ENCODE peak calls at places on chromosomes 12 and 14, in seven cellular contexts. One of them, this sample, is unnamed. For H3K27me3, the result is how much of the 10 kb centered on the place peaks cover.

GRCh38 chr14:91744068-91744480 is 12.2 kb upstream of the CATSPERB start:
- DNase-seq in CD8-positive, alpha-beta memory T cell: no peak
- DNase-seq in colonic mucosa: peak
- DNase-seq in aorta: no peak
- DNase-seq in cardiac muscle cell: no peak
- DNase-seq in heart right ventricle: no peak
- DNase-seq in CD8-positive, alpha-beta T cell: no peak
- DNase-seq in this sample: no peak

GRCh38 chr12:68844318-68844745 is 36.4 kb downstream of the MDM2 start:
- DNase-seq in colonic mucosa: no peak
- DNase-seq in CD8-positive, alpha-beta T cell: no peak
- DNase-seq in heart right ventricle: no peak
- DNase-seq in cardiac muscle cell: no peak
- DNase-seq in CD8-positive, alpha-beta memory T cell: no peak
- DNase-seq in aorta: no peak
- DNase-seq in this sample: no peak

GRCh38 chr14:104137297-104138097 is 890 bp upstream of the KIF26A start:
- DNase-seq in colonic mucosa: peak
- DNase-seq in heart right ventricle: peak
- DNase-seq in cardiac muscle cell: peak
- DNase-seq in aorta: peak
- DNase-seq in CD8-positive, alpha-beta T cell: peak
- DNase-seq in CD8-positive, alpha-beta memory T cell: peak
- DNase-seq in this sample: peak

GRCh38 chr12:124240493-124240892 is 54.4 kb upstream of the RFLNA start:
- DNase-seq in aorta: no peak
- DNase-seq in heart right ventricle: no peak
- DNase-seq in CD8-positive, alpha-beta memory T cell: no peak
- DNase-seq in cardiac muscle cell: peak
- DNase-seq in colonic mucosa: peak
- DNase-seq in CD8-positive, alpha-beta T cell: no peak
- DNase-seq in this sample: no peak

GRCh38 chr14:77947372-77947771 is 147.5 kb downstream of the ADCK1 start:
- DNase-seq in CD8-positive, alpha-beta memory T cell: no peak
- DNase-seq in aorta: no peak
- DNase-seq in cardiac muscle cell: no peak
- DNase-seq in CD8-positive, alpha-beta T cell: no peak
- DNase-seq in colonic mucosa: no peak
- DNase-seq in heart right ventricle: no peak
- DNase-seq in this sample: no peak

GRCh38 chr12:5439333-5439732 is 7.4 kb downstream of the NTF3 start:
- DNase-seq in aorta: no peak
- DNase-seq in CD8-positive, alpha-beta T cell: no peak
- DNase-seq in heart right ventricle: no peak
- DNase-seq in cardiac muscle cell: no peak
- DNase-seq in CD8-positive, alpha-beta memory T cell: no peak
- DNase-seq in colonic mucosa: no peak
- DNase-seq in this sample: no peak

GRCh38 chr14:51228890-51229289 is 11.2 kb upstream of the TMX1 start:
- DNase-seq in heart right ventricle: no peak
- DNase-seq in CD8-positive, alpha-beta memory T cell: no peak
- DNase-seq in aorta: no peak
- DNase-seq in cardiac muscle cell: no peak
- DNase-seq in CD8-positive, alpha-beta T cell: no peak
- DNase-seq in colonic mucosa: no peak
- DNase-seq in this sample: no peak

GRCh38 chr12:45601888-45602287 is 127.6 kb upstream of the ARID2 start:
- DNase-seq in heart right ventricle: no peak
- DNase-seq in aorta: no peak
- DNase-seq in CD8-positive, alpha-beta T cell: no peak
- DNase-seq in colonic mucosa: no peak
- DNase-seq in CD8-positive, alpha-beta memory T cell: no peak
- DNase-seq in cardiac muscle cell: no peak
- DNase-seq in this sample: no peak

GRCh38 chr12:104935892-104936291 is 22.2 kb downstream of the SLC41A2 start:
- DNase-seq in aorta: no peak
- DNase-seq in heart right ventricle: no peak
- DNase-seq in cardiac muscle cell: no peak
- DNase-seq in CD8-positive, alpha-beta T cell: no peak
- DNase-seq in CD8-positive, alpha-beta memory T cell: no peak
- DNase-seq in colonic mucosa: no peak
- DNase-seq in this sample: no peak
- H3K27ac ChIP-seq in aorta: no peak
- H3K27ac ChIP-seq in heart right ventricle: no peak
- H3K27ac ChIP-seq in cardiac muscle cell: no peak
- H3K27ac ChIP-seq in CD8-positive, alpha-beta T cell: no peak
- H3K27ac ChIP-seq in CD8-positive, alpha-beta memory T cell: no peak
- H3K27ac ChIP-seq in colonic mucosa: no peak
- H3K27ac ChIP-seq in this sample: no peak

GRCh38 chr12:13537623-13538022 is 341.1 kb downstream of the EMP1 start:
- DNase-seq in cardiac muscle cell: no peak
- DNase-seq in CD8-positive, alpha-beta T cell: no peak
- DNase-seq in aorta: no peak
- DNase-seq in colonic mucosa: no peak
- DNase-seq in heart right ventricle: no peak
- DNase-seq in CD8-positive, alpha-beta memory T cell: no peak
- DNase-seq in this sample: no peak

GRCh38 chr12:13534645-13535398 is 338.3 kb downstream of the EMP1 start:
- DNase-seq in CD8-positive, alpha-beta T cell: peak
- DNase-seq in aorta: peak
- DNase-seq in cardiac muscle cell: peak
- DNase-seq in CD8-positive, alpha-beta memory T cell: peak
- DNase-seq in heart right ventricle: peak
- DNase-seq in colonic mucosa: peak
- DNase-seq in this sample: no peak

GRCh38 chr12:13538136-13538535 is 341.6 kb downstream of the EMP1 start:
- DNase-seq in aorta: no peak
- DNase-seq in CD8-positive, alpha-beta memory T cell: no peak
- DNase-seq in colonic mucosa: peak
- DNase-seq in cardiac muscle cell: no peak
- DNase-seq in CD8-positive, alpha-beta T cell: no peak
- DNase-seq in heart right ventricle: no peak
- DNase-seq in this sample: no peak

GRCh38 chr12:13536219-13536910 is 339.8 kb downstream of the EMP1 start:
- DNase-seq in colonic mucosa: no peak
- DNase-seq in cardiac muscle cell: no peak
- DNase-seq in heart right ventricle: no peak
- DNase-seq in CD8-positive, alpha-beta memory T cell: no peak
- DNase-seq in CD8-positive, alpha-beta T cell: no peak
- DNase-seq in aorta: no peak
- DNase-seq in this sample: no peak

DNA sequence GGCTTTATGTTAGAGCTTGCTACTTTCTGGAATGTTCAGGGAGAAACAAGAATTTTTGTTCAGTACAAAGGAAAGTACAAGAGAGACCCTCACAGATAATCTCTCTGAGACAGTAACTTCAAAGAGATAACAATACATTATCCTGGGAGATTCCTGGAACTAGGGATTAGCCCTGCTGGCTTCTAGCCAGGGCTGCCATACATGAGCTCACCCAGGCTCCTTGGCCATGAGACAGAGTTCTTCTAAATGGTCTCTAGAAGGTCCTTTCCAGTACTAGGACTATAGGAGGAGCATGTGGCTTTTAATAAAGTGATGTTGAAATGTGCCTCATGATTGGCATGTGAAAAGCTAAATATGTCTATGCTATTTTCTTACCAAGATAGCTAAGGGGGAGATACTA is 342.5 kb downstream of the EMP1 start:
- DNase-seq in heart right ventricle: no peak
- DNase-seq in aorta: no peak
- DNase-seq in CD8-positive, alpha-beta T cell: no peak
- DNase-seq in CD8-positive, alpha-beta memory T cell: no peak
- DNase-seq in cardiac muscle cell: no peak
- DNase-seq in colonic mucosa: no peak
- DNase-seq in this sample: no peak
- H3K27me3 ChIP-seq in heart right ventricle: under half
- H3K27me3 ChIP-seq in aorta: under half
- H3K27me3 ChIP-seq in CD8-positive, alpha-beta T cell: under half
- H3K27me3 ChIP-seq in CD8-positive, alpha-beta memory T cell: under half
- H3K27me3 ChIP-seq in cardiac muscle cell: under half
- H3K27me3 ChIP-seq in colonic mucosa: under half
- H3K27me3 ChIP-seq in this sample: under half

GRCh38 chr12:110079477-110080400 is 31.4 kb upstream of the C12orf76 start:
- DNase-seq in heart right ventricle: peak
- DNase-seq in CD8-positive, alpha-beta memory T cell: peak
- DNase-seq in colonic mucosa: peak
- DNase-seq in CD8-positive, alpha-beta T cell: peak
- DNase-seq in aorta: peak
- DNase-seq in cardiac muscle cell: no peak
- DNase-seq in this sample: peak
- H3K4me3 ChIP-seq in heart right ventricle: peak
- H3K4me3 ChIP-seq in CD8-positive, alpha-beta memory T cell: peak
- H3K4me3 ChIP-seq in colonic mucosa: no peak
- H3K4me3 ChIP-seq in CD8-positive, alpha-beta T cell: peak
- H3K4me3 ChIP-seq in aorta: no peak
- H3K4me3 ChIP-seq in cardiac muscle cell: no peak
- H3K4me3 ChIP-seq in this sample: no peak

GRCh38 chr12:121523741-121524140 is 57.1 kb downstream of the KDM2B start:
- DNase-seq in CD8-positive, alpha-beta memory T cell: no peak
- DNase-seq in cardiac muscle cell: no peak
- DNase-seq in colonic mucosa: no peak
- DNase-seq in heart right ventricle: no peak
- DNase-seq in CD8-positive, alpha-beta T cell: no peak
- DNase-seq in aorta: no peak
- DNase-seq in this sample: no peak
- H3K27ac ChIP-seq in CD8-positive, alpha-beta memory T cell: no peak
- H3K27ac ChIP-seq in cardiac muscle cell: no peak
- H3K27ac ChIP-seq in colonic mucosa: no peak
- H3K27ac ChIP-seq in heart right ventricle: no peak
- H3K27ac ChIP-seq in CD8-positive, alpha-beta T cell: no peak
- H3K27ac ChIP-seq in aorta: no peak
- H3K27ac ChIP-seq in this sample: no peak

This sample was measured in tibial artery.